ENCODE peak calls at places on chromosomes 3 and 15, in five cellular contexts. O, B, X, G and M are unnamed samples.

GRCh38 chr15:62454567-62455172 is 289.6 kb upstream of the C2CD4B start:
- DNase-seq in O (no peak), X (no peak), B (no peak), G (no peak), M (no peak)

GRCh38 chr3:44950273-44950672 is 25.7 kb downstream of the ZDHHC3 start:
- DNase-seq in B (peak; percentile 48), X (no peak), G (no peak), O (no peak), M (no peak)

GRCh38 chr15:42490246-42490742 is 647 bp downstream of the ZNF106 start:
- DNase-seq in G (peak; percentile 31), O (no peak), B (no peak), X (peak; percentile 32), M (no peak)

GRCh38 chr3:14386254-14386653 is 16.2 kb upstream of the SLC6A6 start:
- DNase-seq in G (no peak), O (no peak), B (no peak), X (no peak), M (no peak)

GRCh38 chr15:54687628-54688027 is 509.1 kb downstream of the RSL24D1 start:
- DNase-seq in G (no peak), B (no peak), X (no peak), O (no peak), M (no peak)

GRCh38 chr3:71074416-71074815 is 509.1 kb downstream of the FOXP1 start:
- DNase-seq in B (no peak), X (no peak), O (no peak), G (no peak), M (no peak)

GRCh38 chr15:101372149-101372577 is 77.1 kb upstream of the SNRPA1 start:
- DNase-seq in X (no peak), O (no peak), G (no peak), B (no peak), M (no peak)

GRCh38 chr3:8648873-8649741 is 4.5 kb upstream of the SSUH2 start:
- DNase-seq in X (no peak), G (no peak), B (no peak), O (no peak), M (no peak)

GRCh38 chr3:21955406-21955805 is 204.4 kb upstream of the ZNF385D start:
- DNase-seq in G (no peak), O (no peak), X (no peak), B (no peak), M (no peak)

GRCh38 chr3:148629006-148629405 is 68.7 kb upstream of the AGTR1 start:
- DNase-seq in G (no peak), X (no peak), B (no peak), O (no peak), M (no peak)

GRCh38 chr3:148625991-148626390 is 71.7 kb upstream of the AGTR1 start:
- DNase-seq in G (no peak), B (no peak), X (no peak), O (no peak), M (no peak)

GRCh38 chr3:148631124-148631903 is 66.4 kb upstream of the AGTR1 start:
- DNase-seq in B (peak; percentile 78), G (no peak), X (no peak), O (no peak), M (no peak)
- TF ChIP-seq CTCF in B (peak; percentile 85), G (peak; percentile 30), X (no peak), O (no peak), M (no peak)

DNA sequence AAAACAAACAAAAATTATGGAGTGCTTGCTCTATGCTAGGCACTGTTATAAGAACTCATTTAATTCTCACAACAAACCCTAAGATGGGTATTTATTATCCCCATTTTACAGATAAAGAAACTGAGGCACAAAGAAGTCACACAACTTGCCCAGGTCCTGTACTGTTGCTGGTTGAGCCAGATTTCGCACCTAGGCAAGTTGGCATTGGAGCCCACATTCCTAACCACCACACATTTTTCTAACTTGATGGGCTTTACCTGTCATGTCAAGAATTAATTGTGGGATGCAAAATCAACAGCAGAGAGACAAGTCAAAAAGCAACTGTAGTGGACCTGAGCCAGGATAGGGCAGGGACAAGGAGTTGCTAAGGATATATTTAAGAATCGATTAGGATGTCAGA is 47.9 kb upstream of the VILL start:
- DNase-seq in B (no peak), X (no peak), G (no peak), O (no peak), M (no peak)
- TF ChIP-seq CTCF in B (no peak), X (no peak), G (no peak), O (no peak), M (no peak)

GRCh38 chr3:129045675-129046036 is 14.9 kb upstream of the GP9 start:
- DNase-seq in G (no peak), X (no peak), O (no peak), B (peak; percentile 79), M (no peak)

GRCh38 chr3:129050556-129051295 is 9.9 kb upstream of the GP9 start:
- DNase-seq in B (no peak), O (no peak), X (no peak), G (no peak), M (no peak)

GRCh38 chr3:129046732-129047552 is 13.6 kb upstream of the GP9 start:
- DNase-seq in O (no peak), X (no peak), G (no peak), B (no peak), M (no peak)

GRCh38 chr3:129047553-129047839 is 13.1 kb upstream of the GP9 start:
- DNase-seq in X (no peak), B (no peak), G (no peak), O (no peak), M (no peak)

DNA sequence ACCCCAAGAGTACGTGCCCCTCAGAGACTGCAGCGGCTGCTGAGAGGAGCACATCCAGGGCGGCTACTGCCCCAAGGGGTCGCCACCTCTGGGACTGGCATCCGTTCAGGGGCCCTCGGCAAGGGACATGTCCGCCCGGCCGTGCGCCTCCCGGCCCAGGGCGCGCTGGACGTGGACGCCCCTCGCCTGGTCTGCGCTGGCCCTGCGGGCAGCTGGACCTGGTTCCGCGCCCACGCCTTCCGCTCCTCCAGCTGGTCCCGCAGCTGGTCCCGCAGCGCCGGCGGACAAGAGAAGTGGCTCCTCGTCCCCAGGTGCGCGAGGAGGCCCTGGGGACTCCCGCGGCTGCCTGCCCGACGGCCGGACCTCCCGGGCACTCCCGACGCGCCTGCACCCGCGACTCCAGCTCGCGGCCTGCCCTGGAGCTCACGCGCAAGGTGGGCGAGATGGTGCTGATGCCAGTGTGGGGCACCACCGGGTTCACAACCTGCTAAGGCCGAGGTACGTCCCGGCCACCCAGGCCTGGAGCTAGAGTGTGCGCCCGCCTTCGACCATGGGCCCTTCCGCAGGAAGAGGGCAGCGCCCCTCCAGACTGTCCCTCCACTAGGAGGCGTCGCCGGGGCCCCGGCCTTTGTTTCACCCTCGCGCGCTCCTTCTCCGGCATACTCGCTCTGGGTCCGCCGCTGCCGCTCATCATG is 14.4 kb upstream of the GP9 start:
- DNase-seq in X (no peak), O (no peak), G (no peak), B (peak; percentile 91), M (no peak)
- TF ChIP-seq CTCF in X (no peak), O (no peak), G (no peak), B (peak; percentile 73), M (no peak)

DNA sequence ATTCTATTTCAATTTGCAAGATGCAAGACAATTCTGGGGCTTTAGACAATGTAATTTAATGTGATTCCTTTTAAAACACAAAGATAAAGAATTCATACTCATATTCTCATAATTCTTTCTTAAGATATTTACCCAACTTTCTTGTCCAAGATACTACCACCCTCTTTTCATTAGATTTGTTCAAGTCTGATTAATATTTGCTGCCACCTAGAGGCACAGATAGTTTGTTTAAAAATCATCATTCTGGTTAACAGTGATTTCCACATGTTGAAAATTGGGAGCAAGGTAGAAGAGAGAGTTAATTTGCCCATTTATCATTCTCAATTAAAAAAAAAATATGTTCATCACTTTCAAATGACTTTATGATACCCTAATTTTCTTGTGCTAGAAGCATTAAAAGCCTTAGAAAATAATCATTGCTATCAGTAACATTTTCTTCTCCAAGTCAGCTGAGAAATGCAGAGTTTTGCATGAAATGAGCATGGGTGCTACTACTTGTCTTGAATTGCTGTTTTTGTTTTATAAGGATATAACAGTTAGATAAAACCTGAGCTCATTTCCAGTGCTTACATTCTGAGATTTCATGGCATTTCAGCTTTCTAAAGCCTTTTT is 11.6 kb downstream of the TAMM41 start:
- DNase-seq in G (peak; percentile 24), X (no peak), O (no peak), B (peak; percentile 53), M (no peak)
- TF ChIP-seq CTCF in G (peak; percentile 83), X (peak; percentile 17), O (peak; percentile 28), B (peak; percentile 50), M (peak; percentile 75)

DNA sequence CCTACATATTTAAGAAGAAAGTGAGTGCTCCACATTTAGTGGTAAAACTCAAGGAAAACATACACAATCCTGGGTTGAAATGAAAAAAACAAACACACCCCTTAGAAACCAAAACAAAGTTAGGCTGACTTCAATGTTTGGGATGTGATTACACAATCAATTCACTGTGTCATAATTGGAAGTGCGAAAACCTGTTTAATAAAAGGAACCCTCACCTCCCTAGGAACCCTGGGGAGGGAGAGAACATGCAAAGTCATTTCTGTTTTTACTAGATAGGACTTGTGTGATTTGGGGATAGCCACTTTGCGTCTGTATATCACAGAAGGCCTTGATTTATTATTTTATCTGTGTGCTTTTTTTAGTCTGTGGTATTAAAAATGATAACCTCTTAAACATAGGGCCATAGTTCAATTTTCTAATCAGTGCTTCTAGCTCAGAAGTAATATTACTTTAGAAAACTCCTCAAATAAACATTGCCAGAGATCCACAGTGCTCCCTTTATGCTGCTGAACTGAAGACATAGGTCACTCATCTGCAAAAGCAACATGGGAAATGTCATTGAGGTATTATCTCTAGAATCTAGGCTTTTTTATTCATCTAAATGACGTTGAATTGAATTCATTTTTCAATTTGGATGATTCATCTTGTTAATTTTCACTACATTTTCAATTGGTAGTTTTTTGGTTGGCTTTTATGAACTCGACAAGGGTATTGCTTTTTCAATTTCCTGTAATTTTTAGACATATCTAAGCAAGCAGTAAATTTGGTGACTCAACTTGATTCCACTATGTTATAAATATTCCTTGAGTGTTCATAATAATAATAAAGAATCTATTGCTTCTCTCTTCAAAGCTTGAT is 275.2 kb downstream of the NFKBIZ start:
- DNase-seq in G (no peak), O (no peak), X (no peak), B (no peak), M (peak; percentile 85)
- TF ChIP-seq CTCF in G (no peak), O (no peak), X (no peak), B (no peak), M (no peak)

DNA sequence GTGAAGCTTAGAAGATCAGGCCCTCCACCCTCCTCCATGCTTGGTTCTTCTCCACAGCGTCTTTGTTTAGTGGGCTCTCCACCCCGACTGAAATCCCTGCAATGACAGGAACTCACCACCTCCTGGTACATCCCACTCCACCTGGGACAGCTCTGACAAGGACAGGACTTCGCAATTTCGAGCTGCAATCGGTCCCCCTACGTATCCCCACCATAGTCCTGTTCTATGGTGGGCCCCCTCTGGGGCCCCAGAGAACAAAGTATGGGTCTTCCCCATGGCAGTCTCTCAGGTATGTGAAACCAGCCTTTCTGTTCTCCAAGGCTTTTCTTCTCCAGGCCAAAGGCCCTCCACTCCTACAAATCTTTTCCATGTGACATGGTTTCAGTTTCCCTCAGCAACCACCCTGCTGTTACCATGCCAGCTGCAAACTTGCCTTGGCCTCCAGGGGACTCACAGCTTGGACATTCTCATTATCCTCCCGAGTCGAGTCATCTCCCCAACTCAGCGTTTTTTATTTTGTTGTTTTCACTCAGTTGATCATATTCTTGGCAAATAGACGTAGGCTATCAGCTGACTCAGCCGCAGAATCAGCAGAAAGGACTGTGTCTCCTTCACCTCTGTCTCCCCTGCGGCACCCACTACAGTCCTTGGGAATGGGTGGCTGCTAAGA is 233.3 kb downstream of the OPA1 start:
- DNase-seq in G (no peak), B (no peak), O (peak; percentile 68), X (no peak), M (peak; percentile 93)
- TF ChIP-seq CTCF in G (no peak), B (no peak), O (no peak), X (no peak), M (no peak)